ENCODE peak calls at places on chromosome 12, in ten cellular contexts. One of them, this sample, is unnamed.

GRCh38 chr12:107650977-107651376 is 34.6 kb upstream of the PWP1 start:
- DNase-seq in spleen: no peak
- DNase-seq in cardiac muscle cell: no peak
- DNase-seq in lower leg skin: no peak
- DNase-seq in DMS153: no peak
- DNase-seq in stimulated activated CD8-positive, alpha-beta memory T cell treated with anti-CD3 and anti-CD28 coated beads, Interleukin-2, amount 100 ng/mL, for 1 hour: no peak
- DNase-seq in transverse colon: no peak
- DNase-seq in activated naive CD8-positive, alpha-beta T cell treated with anti-CD3 and anti-CD28 coated beads, Interleukin-2, amount 50 U/mL, for 24 hours: no peak
- DNase-seq in myocyte: no peak
- DNase-seq in WTC11: no peak
- DNase-seq in this sample: no peak

GRCh38 chr12:5660271-5660670 is 228.4 kb downstream of the NTF3 start:
- DNase-seq in spleen: no peak
- DNase-seq in cardiac muscle cell: no peak
- DNase-seq in lower leg skin: no peak
- DNase-seq in DMS153: no peak
- DNase-seq in stimulated activated CD8-positive, alpha-beta memory T cell treated with anti-CD3 and anti-CD28 coated beads, Interleukin-2, amount 100 ng/mL, for 1 hour: no peak
- DNase-seq in transverse colon: no peak
- DNase-seq in activated naive CD8-positive, alpha-beta T cell treated with anti-CD3 and anti-CD28 coated beads, Interleukin-2, amount 50 U/mL, for 24 hours: no peak
- DNase-seq in myocyte: no peak
- DNase-seq in WTC11: no peak
- DNase-seq in this sample: no peak

GRCh38 chr12:51925400-51926063 is 18.2 kb downstream of the ACVRL1 start:
- DNase-seq in spleen: no peak
- DNase-seq in cardiac muscle cell: no peak
- DNase-seq in lower leg skin: no peak
- DNase-seq in DMS153: no peak
- DNase-seq in stimulated activated CD8-positive, alpha-beta memory T cell treated with anti-CD3 and anti-CD28 coated beads, Interleukin-2, amount 100 ng/mL, for 1 hour: no peak
- DNase-seq in transverse colon: no peak
- DNase-seq in activated naive CD8-positive, alpha-beta T cell treated with anti-CD3 and anti-CD28 coated beads, Interleukin-2, amount 50 U/mL, for 24 hours: no peak
- DNase-seq in myocyte: no peak
- DNase-seq in WTC11: no peak
- DNase-seq in this sample: no peak

GRCh38 chr12:38508246-38508645 is 191.7 kb downstream of the ALG10B start:
- DNase-seq in spleen: peak; percentile 64
- DNase-seq in cardiac muscle cell: no peak
- DNase-seq in lower leg skin: no peak
- DNase-seq in DMS153: no peak
- DNase-seq in stimulated activated CD8-positive, alpha-beta memory T cell treated with anti-CD3 and anti-CD28 coated beads, Interleukin-2, amount 100 ng/mL, for 1 hour: no peak
- DNase-seq in transverse colon: no peak
- DNase-seq in activated naive CD8-positive, alpha-beta T cell treated with anti-CD3 and anti-CD28 coated beads, Interleukin-2, amount 50 U/mL, for 24 hours: no peak
- DNase-seq in myocyte: no peak
- DNase-seq in WTC11: peak; percentile 17
- DNase-seq in this sample: peak; percentile 37

GRCh38 chr12:122024132-122024785 is 2.6 kb downstream of the BCL7A start:
- DNase-seq in spleen: no peak
- DNase-seq in cardiac muscle cell: no peak
- DNase-seq in lower leg skin: no peak
- DNase-seq in DMS153: no peak
- DNase-seq in stimulated activated CD8-positive, alpha-beta memory T cell treated with anti-CD3 and anti-CD28 coated beads, Interleukin-2, amount 100 ng/mL, for 1 hour: no peak
- DNase-seq in transverse colon: no peak
- DNase-seq in activated naive CD8-positive, alpha-beta T cell treated with anti-CD3 and anti-CD28 coated beads, Interleukin-2, amount 50 U/mL, for 24 hours: no peak
- DNase-seq in myocyte: peak; percentile 65
- DNase-seq in WTC11: no peak
- DNase-seq in this sample: no peak

GRCh38 chr12:47825239-47825639 is 5.5 kb upstream of the HDAC7 start:
- DNase-seq in spleen: peak; percentile 61
- DNase-seq in cardiac muscle cell: no peak
- DNase-seq in lower leg skin: peak; percentile 68
- DNase-seq in DMS153: no peak
- DNase-seq in stimulated activated CD8-positive, alpha-beta memory T cell treated with anti-CD3 and anti-CD28 coated beads, Interleukin-2, amount 100 ng/mL, for 1 hour: no peak
- DNase-seq in transverse colon: no peak
- DNase-seq in activated naive CD8-positive, alpha-beta T cell treated with anti-CD3 and anti-CD28 coated beads, Interleukin-2, amount 50 U/mL, for 24 hours: no peak
- DNase-seq in myocyte: no peak
- DNase-seq in WTC11: no peak
- DNase-seq in this sample: peak; percentile 84

GRCh38 chr12:122880668-122881067 is 15.3 kb downstream of the VPS37B start:
- DNase-seq in spleen: no peak
- DNase-seq in cardiac muscle cell: no peak
- DNase-seq in lower leg skin: no peak
- DNase-seq in DMS153: no peak
- DNase-seq in stimulated activated CD8-positive, alpha-beta memory T cell treated with anti-CD3 and anti-CD28 coated beads, Interleukin-2, amount 100 ng/mL, for 1 hour: no peak
- DNase-seq in transverse colon: no peak
- DNase-seq in activated naive CD8-positive, alpha-beta T cell treated with anti-CD3 and anti-CD28 coated beads, Interleukin-2, amount 50 U/mL, for 24 hours: no peak
- DNase-seq in myocyte: no peak
- DNase-seq in WTC11: no peak
- DNase-seq in this sample: no peak

GRCh38 chr12:39277416-39277815 is 165.5 kb downstream of the KIF21A start:
- DNase-seq in spleen: no peak
- DNase-seq in cardiac muscle cell: no peak
- DNase-seq in lower leg skin: no peak
- DNase-seq in DMS153: no peak
- DNase-seq in stimulated activated CD8-positive, alpha-beta memory T cell treated with anti-CD3 and anti-CD28 coated beads, Interleukin-2, amount 100 ng/mL, for 1 hour: no peak
- DNase-seq in transverse colon: no peak
- DNase-seq in activated naive CD8-positive, alpha-beta T cell treated with anti-CD3 and anti-CD28 coated beads, Interleukin-2, amount 50 U/mL, for 24 hours: no peak
- DNase-seq in myocyte: no peak
- DNase-seq in WTC11: no peak
- DNase-seq in this sample: no peak

GRCh38 chr12:42468853-42469252 is 120.7 kb downstream of the PRICKLE1 start:
- DNase-seq in spleen: no peak
- DNase-seq in cardiac muscle cell: no peak
- DNase-seq in lower leg skin: no peak
- DNase-seq in DMS153: no peak
- DNase-seq in stimulated activated CD8-positive, alpha-beta memory T cell treated with anti-CD3 and anti-CD28 coated beads, Interleukin-2, amount 100 ng/mL, for 1 hour: no peak
- DNase-seq in transverse colon: no peak
- DNase-seq in activated naive CD8-positive, alpha-beta T cell treated with anti-CD3 and anti-CD28 coated beads, Interleukin-2, amount 50 U/mL, for 24 hours: no peak
- DNase-seq in myocyte: no peak
- DNase-seq in WTC11: no peak
- DNase-seq in this sample: no peak

GRCh38 chr12:132622437-132623071 is 4.0 kb downstream of the P2RX2 start:
- DNase-seq in spleen: no peak
- DNase-seq in cardiac muscle cell: no peak
- DNase-seq in lower leg skin: no peak
- DNase-seq in DMS153: no peak
- DNase-seq in stimulated activated CD8-positive, alpha-beta memory T cell treated with anti-CD3 and anti-CD28 coated beads, Interleukin-2, amount 100 ng/mL, for 1 hour: no peak
- DNase-seq in transverse colon: no peak
- DNase-seq in activated naive CD8-positive, alpha-beta T cell treated with anti-CD3 and anti-CD28 coated beads, Interleukin-2, amount 50 U/mL, for 24 hours: no peak
- DNase-seq in myocyte: peak; percentile 96
- DNase-seq in WTC11: no peak
- DNase-seq in this sample: no peak

GRCh38 chr12:94147991-94148840 is at the start of gene PLXNC1:
- DNase-seq in spleen: peak; percentile 96
- DNase-seq in cardiac muscle cell: peak; percentile 74
- DNase-seq in lower leg skin: no peak
- DNase-seq in DMS153: no peak
- DNase-seq in stimulated activated CD8-positive, alpha-beta memory T cell treated with anti-CD3 and anti-CD28 coated beads, Interleukin-2, amount 100 ng/mL, for 1 hour: peak; percentile 42
- DNase-seq in transverse colon: peak; percentile 70
- DNase-seq in activated naive CD8-positive, alpha-beta T cell treated with anti-CD3 and anti-CD28 coated beads, Interleukin-2, amount 50 U/mL, for 24 hours: peak; percentile 74
- DNase-seq in myocyte: no peak
- DNase-seq in WTC11: peak; percentile 60
- DNase-seq in this sample: peak; percentile 82

GRCh38 chr12:75947171-75947723 is 84.3 kb downstream of the PHLDA1 start:
- DNase-seq in spleen: no peak
- DNase-seq in cardiac muscle cell: no peak
- DNase-seq in lower leg skin: no peak
- DNase-seq in DMS153: no peak
- DNase-seq in stimulated activated CD8-positive, alpha-beta memory T cell treated with anti-CD3 and anti-CD28 coated beads, Interleukin-2, amount 100 ng/mL, for 1 hour: no peak
- DNase-seq in transverse colon: no peak
- DNase-seq in activated naive CD8-positive, alpha-beta T cell treated with anti-CD3 and anti-CD28 coated beads, Interleukin-2, amount 50 U/mL, for 24 hours: no peak
- DNase-seq in myocyte: no peak
- DNase-seq in WTC11: no peak
- DNase-seq in this sample: no peak

GRCh38 chr12:51188359-51189051 is 15.6 kb upstream of the TFCP2 start:
- DNase-seq in spleen: no peak
- DNase-seq in cardiac muscle cell: no peak
- DNase-seq in lower leg skin: no peak
- DNase-seq in DMS153: no peak
- DNase-seq in stimulated activated CD8-positive, alpha-beta memory T cell treated with anti-CD3 and anti-CD28 coated beads, Interleukin-2, amount 100 ng/mL, for 1 hour: no peak
- DNase-seq in transverse colon: no peak
- DNase-seq in activated naive CD8-positive, alpha-beta T cell treated with anti-CD3 and anti-CD28 coated beads, Interleukin-2, amount 50 U/mL, for 24 hours: no peak
- DNase-seq in myocyte: peak; percentile 90
- DNase-seq in WTC11: no peak
- DNase-seq in this sample: no peak

GRCh38 chr12:45216297-45216982 is 545 bp downstream of the ANO6 start:
- DNase-seq in spleen: peak; percentile 90
- DNase-seq in cardiac muscle cell: peak; percentile 75
- DNase-seq in lower leg skin: peak; percentile 42
- DNase-seq in DMS153: no peak
- DNase-seq in stimulated activated CD8-positive, alpha-beta memory T cell treated with anti-CD3 and anti-CD28 coated beads, Interleukin-2, amount 100 ng/mL, for 1 hour: peak; percentile 24
- DNase-seq in transverse colon: peak; percentile 56
- DNase-seq in activated naive CD8-positive, alpha-beta T cell treated with anti-CD3 and anti-CD28 coated beads, Interleukin-2, amount 50 U/mL, for 24 hours: peak; percentile 54
- DNase-seq in myocyte: peak; percentile 61
- DNase-seq in WTC11: peak; percentile 62
- DNase-seq in this sample: peak; percentile 81

GRCh38 chr12:132921685-132922084 is 34.3 kb upstream of the CHFR start:
- DNase-seq in spleen: no peak
- DNase-seq in cardiac muscle cell: no peak
- DNase-seq in lower leg skin: no peak
- DNase-seq in DMS153: no peak
- DNase-seq in stimulated activated CD8-positive, alpha-beta memory T cell treated with anti-CD3 and anti-CD28 coated beads, Interleukin-2, amount 100 ng/mL, for 1 hour: no peak
- DNase-seq in transverse colon: no peak
- DNase-seq in activated naive CD8-positive, alpha-beta T cell treated with anti-CD3 and anti-CD28 coated beads, Interleukin-2, amount 50 U/mL, for 24 hours: no peak
- DNase-seq in myocyte: no peak
- DNase-seq in WTC11: peak; percentile 36
- DNase-seq in this sample: no peak

GRCh38 chr12:94427520-94428381 is 31.9 kb downstream of the CEP83 start:
- DNase-seq in spleen: no peak
- DNase-seq in cardiac muscle cell: peak; percentile 39
- DNase-seq in lower leg skin: no peak
- DNase-seq in DMS153: no peak
- DNase-seq in stimulated activated CD8-positive, alpha-beta memory T cell treated with anti-CD3 and anti-CD28 coated beads, Interleukin-2, amount 100 ng/mL, for 1 hour: no peak
- DNase-seq in transverse colon: peak; percentile 24
- DNase-seq in activated naive CD8-positive, alpha-beta T cell treated with anti-CD3 and anti-CD28 coated beads, Interleukin-2, amount 50 U/mL, for 24 hours: no peak
- DNase-seq in myocyte: peak; percentile 90
- DNase-seq in WTC11: no peak
- DNase-seq in this sample: no peak

GRCh38 chr12:108302471-108303311 is 36.4 kb downstream of the CMKLR1 start:
- DNase-seq in spleen: peak; percentile 77
- DNase-seq in cardiac muscle cell: no peak
- DNase-seq in lower leg skin: peak; percentile 83
- DNase-seq in DMS153: no peak
- DNase-seq in stimulated activated CD8-positive, alpha-beta memory T cell treated with anti-CD3 and anti-CD28 coated beads, Interleukin-2, amount 100 ng/mL, for 1 hour: no peak
- DNase-seq in transverse colon: peak; percentile 43
- DNase-seq in activated naive CD8-positive, alpha-beta T cell treated with anti-CD3 and anti-CD28 coated beads, Interleukin-2, amount 50 U/mL, for 24 hours: no peak
- DNase-seq in myocyte: peak; percentile 91
- DNase-seq in WTC11: peak; percentile 57
- DNase-seq in this sample: peak; percentile 76

GRCh38 chr12:128698573-128698972 is 125.2 kb downstream of the SLC15A4 start:
- DNase-seq in spleen: no peak
- DNase-seq in cardiac muscle cell: no peak
- DNase-seq in lower leg skin: no peak
- DNase-seq in DMS153: no peak
- DNase-seq in stimulated activated CD8-positive, alpha-beta memory T cell treated with anti-CD3 and anti-CD28 coated beads, Interleukin-2, amount 100 ng/mL, for 1 hour: no peak
- DNase-seq in transverse colon: no peak
- DNase-seq in activated naive CD8-positive, alpha-beta T cell treated with anti-CD3 and anti-CD28 coated beads, Interleukin-2, amount 50 U/mL, for 24 hours: no peak
- DNase-seq in myocyte: no peak
- DNase-seq in WTC11: no peak
- DNase-seq in this sample: no peak

GRCh38 chr12:40921563-40922163 is 229.4 kb downstream of the CNTN1 start:
- DNase-seq in spleen: no peak
- DNase-seq in cardiac muscle cell: peak; percentile 41
- DNase-seq in lower leg skin: no peak
- DNase-seq in DMS153: peak; percentile 1
- DNase-seq in stimulated activated CD8-positive, alpha-beta memory T cell treated with anti-CD3 and anti-CD28 coated beads, Interleukin-2, amount 100 ng/mL, for 1 hour: no peak
- DNase-seq in transverse colon: no peak
- DNase-seq in activated naive CD8-positive, alpha-beta T cell treated with anti-CD3 and anti-CD28 coated beads, Interleukin-2, amount 50 U/mL, for 24 hours: no peak
- DNase-seq in myocyte: peak; percentile 13
- DNase-seq in WTC11: no peak
- DNase-seq in this sample: no peak

GRCh38 chr12:117067638-117068037 is 31.6 kb downstream of the TESC start:
- DNase-seq in spleen: no peak
- DNase-seq in cardiac muscle cell: no peak
- DNase-seq in lower leg skin: no peak
- DNase-seq in DMS153: no peak
- DNase-seq in stimulated activated CD8-positive, alpha-beta memory T cell treated with anti-CD3 and anti-CD28 coated beads, Interleukin-2, amount 100 ng/mL, for 1 hour: no peak
- DNase-seq in transverse colon: no peak
- DNase-seq in activated naive CD8-positive, alpha-beta T cell treated with anti-CD3 and anti-CD28 coated beads, Interleukin-2, amount 50 U/mL, for 24 hours: no peak
- DNase-seq in myocyte: no peak
- DNase-seq in WTC11: no peak
- DNase-seq in this sample: no peak

GRCh38 chr12:97276198-97276580 is 186.4 kb upstream of the RMST start:
- DNase-seq in spleen: no peak
- DNase-seq in cardiac muscle cell: no peak
- DNase-seq in lower leg skin: no peak
- DNase-seq in DMS153: no peak
- DNase-seq in stimulated activated CD8-positive, alpha-beta memory T cell treated with anti-CD3 and anti-CD28 coated beads, Interleukin-2, amount 100 ng/mL, for 1 hour: no peak
- DNase-seq in transverse colon: no peak
- DNase-seq in activated naive CD8-positive, alpha-beta T cell treated with anti-CD3 and anti-CD28 coated beads, Interleukin-2, amount 50 U/mL, for 24 hours: no peak
- DNase-seq in myocyte: peak; percentile 1
- DNase-seq in WTC11: peak; percentile 47
- DNase-seq in this sample: no peak

GRCh38 chr12:109900752-109901580 is 892 bp downstream of the TCHP start:
- DNase-seq in spleen: no peak
- DNase-seq in cardiac muscle cell: peak; percentile 21
- DNase-seq in lower leg skin: no peak
- DNase-seq in DMS153: no peak
- DNase-seq in stimulated activated CD8-positive, alpha-beta memory T cell treated with anti-CD3 and anti-CD28 coated beads, Interleukin-2, amount 100 ng/mL, for 1 hour: no peak
- DNase-seq in transverse colon: no peak
- DNase-seq in activated naive CD8-positive, alpha-beta T cell treated with anti-CD3 and anti-CD28 coated beads, Interleukin-2, amount 50 U/mL, for 24 hours: peak; percentile 13
- DNase-seq in myocyte: no peak
- DNase-seq in WTC11: peak; percentile 34
- DNase-seq in this sample: no peak

GRCh38 chr12:124906606-124907261 is 7.7 kb downstream of the UBC start:
- DNase-seq in spleen: peak; percentile 85
- DNase-seq in cardiac muscle cell: peak; percentile 93
- DNase-seq in lower leg skin: peak; percentile 96
- DNase-seq in DMS153: no peak
- DNase-seq in stimulated activated CD8-positive, alpha-beta memory T cell treated with anti-CD3 and anti-CD28 coated beads, Interleukin-2, amount 100 ng/mL, for 1 hour: peak; percentile 74
- DNase-seq in transverse colon: peak; percentile 95
- DNase-seq in activated naive CD8-positive, alpha-beta T cell treated with anti-CD3 and anti-CD28 coated beads, Interleukin-2, amount 50 U/mL, for 24 hours: peak; percentile 89
- DNase-seq in myocyte: peak; percentile 94
- DNase-seq in WTC11: peak; percentile 92
- DNase-seq in this sample: peak; percentile 71

GRCh38 chr12:117098361-117099217 is 627 bp downstream of the TESC start:
- DNase-seq in spleen: peak; percentile 88
- DNase-seq in cardiac muscle cell: no peak
- DNase-seq in lower leg skin: no peak
- DNase-seq in DMS153: no peak
- DNase-seq in stimulated activated CD8-positive, alpha-beta memory T cell treated with anti-CD3 and anti-CD28 coated beads, Interleukin-2, amount 100 ng/mL, for 1 hour: no peak
- DNase-seq in transverse colon: peak; percentile 16
- DNase-seq in activated naive CD8-positive, alpha-beta T cell treated with anti-CD3 and anti-CD28 coated beads, Interleukin-2, amount 50 U/mL, for 24 hours: peak; percentile 48
- DNase-seq in myocyte: no peak
- DNase-seq in WTC11: peak; percentile 46
- DNase-seq in this sample: peak; percentile 65

GRCh38 chr12:89544730-89545184 is 18.9 kb upstream of the POC1B start:
- DNase-seq in spleen: peak; percentile 75
- DNase-seq in cardiac muscle cell: peak; percentile 52
- DNase-seq in lower leg skin: no peak
- DNase-seq in DMS153: peak; percentile 82
- DNase-seq in stimulated activated CD8-positive, alpha-beta memory T cell treated with anti-CD3 and anti-CD28 coated beads, Interleukin-2, amount 100 ng/mL, for 1 hour: no peak
- DNase-seq in transverse colon: peak; percentile 33
- DNase-seq in activated naive CD8-positive, alpha-beta T cell treated with anti-CD3 and anti-CD28 coated beads, Interleukin-2, amount 50 U/mL, for 24 hours: no peak
- DNase-seq in myocyte: peak; percentile 100
- DNase-seq in WTC11: no peak
- DNase-seq in this sample: peak; percentile 63

GRCh38 chr12:72610854-72611358 is 338.7 kb downstream of the TRHDE start:
- DNase-seq in spleen: no peak
- DNase-seq in cardiac muscle cell: peak; percentile 24
- DNase-seq in lower leg skin: no peak
- DNase-seq in DMS153: no peak
- DNase-seq in stimulated activated CD8-positive, alpha-beta memory T cell treated with anti-CD3 and anti-CD28 coated beads, Interleukin-2, amount 100 ng/mL, for 1 hour: no peak
- DNase-seq in transverse colon: no peak
- DNase-seq in activated naive CD8-positive, alpha-beta T cell treated with anti-CD3 and anti-CD28 coated beads, Interleukin-2, amount 50 U/mL, for 24 hours: no peak
- DNase-seq in myocyte: no peak
- DNase-seq in WTC11: peak; percentile 13
- DNase-seq in this sample: no peak

GRCh38 chr12:102950950-102951490 is 6.5 kb upstream of the ASCL1 start:
- DNase-seq in spleen: no peak
- DNase-seq in cardiac muscle cell: no peak
- DNase-seq in lower leg skin: no peak
- DNase-seq in DMS153: peak; percentile 68
- DNase-seq in stimulated activated CD8-positive, alpha-beta memory T cell treated with anti-CD3 and anti-CD28 coated beads, Interleukin-2, amount 100 ng/mL, for 1 hour: no peak
- DNase-seq in transverse colon: no peak
- DNase-seq in activated naive CD8-positive, alpha-beta T cell treated with anti-CD3 and anti-CD28 coated beads, Interleukin-2, amount 50 U/mL, for 24 hours: no peak
- DNase-seq in myocyte: no peak
- DNase-seq in WTC11: no peak
- DNase-seq in this sample: no peak

GRCh38 chr12:124411291-124411878 is 116.5 kb downstream of the RFLNA start:
- DNase-seq in spleen: no peak
- DNase-seq in cardiac muscle cell: no peak
- DNase-seq in lower leg skin: peak; percentile 75
- DNase-seq in DMS153: no peak
- DNase-seq in stimulated activated CD8-positive, alpha-beta memory T cell treated with anti-CD3 and anti-CD28 coated beads, Interleukin-2, amount 100 ng/mL, for 1 hour: no peak
- DNase-seq in transverse colon: peak; percentile 63
- DNase-seq in activated naive CD8-positive, alpha-beta T cell treated with anti-CD3 and anti-CD28 coated beads, Interleukin-2, amount 50 U/mL, for 24 hours: no peak
- DNase-seq in myocyte: peak; percentile 85
- DNase-seq in WTC11: no peak
- DNase-seq in this sample: no peak

This sample was measured in upper lobe of right lung.